ENCODE peak calls at places on chromosome 3, in six cellular contexts. U is right atrium auricular region; X is GM04504; C is stimulated activated CD4-positive, alpha-beta T cell treated with anti-CD3 and anti-CD28 coated beads, Interleukin-2, amount 100 ng/mL, for 48 hours; D is stimulated activated CD8-positive, alpha-beta memory T cell treated with anti-CD3 and anti-CD28 coated beads, Interleukin-15, amount 100 ng/mL, for 4 hours; R is ovary. O is an unnamed sample.

GRCh38 chr3:132325634-132326033 is 8.4 kb downstream of the ACP3 start:
- DNase-seq in U (no peak), X (no peak), C (no peak), D (no peak), R (no peak), O (no peak)

GRCh38 chr3:171023566-171023965 is 3.0 kb downstream of the SLC2A2 start:
- DNase-seq in U (no peak), X (no peak), C (no peak), D (no peak), R (no peak), O (no peak)

GRCh38 chr3:166013073-166013679 is 176.0 kb upstream of the BCHE start:
- DNase-seq in U (no peak), X (peak), C (no peak), D (no peak), R (no peak), O (no peak)

GRCh38 chr3:47424434-47425382 is 43.9 kb downstream of the PTPN23 start:
- DNase-seq in U (no peak), X (no peak), C (no peak), D (no peak), R (no peak), O (no peak)

GRCh38 chr3:69181592-69182211 is 59.3 kb upstream of the LMOD3 start:
- DNase-seq in U (no peak), X (no peak), C (no peak), D (no peak), R (no peak), O (no peak)

GRCh38 chr3:170410428-170411029 is 8.1 kb upstream of the CLDN11 start:
- DNase-seq in U (no peak), X (no peak), C (no peak), D (no peak), R (no peak), O (no peak)

GRCh38 chr3:129486057-129487035 is 42.1 kb upstream of the RHO start:
- DNase-seq in U (no peak), X (peak), C (no peak), D (no peak), R (no peak), O (no peak)

GRCh38 chr3:51715231-51716058 is 8.6 kb downstream of the GRM2 start:
- DNase-seq in U (no peak), X (no peak), C (no peak), D (no peak), R (no peak), O (no peak)

GRCh38 chr3:5677560-5677959 is 490.1 kb downstream of the EDEM1 start:
- DNase-seq in U (no peak), X (no peak), C (no peak), D (no peak), R (no peak), O (no peak)

GRCh38 chr3:54294214-54294613 is 171.9 kb downstream of the CACNA2D3 start:
- DNase-seq in U (no peak), X (no peak), C (no peak), D (no peak), R (no peak), O (no peak)

GRCh38 chr3:170553788-170554620 is 31.9 kb downstream of the SLC7A14 start:
- DNase-seq in U (no peak), X (no peak), C (no peak), D (no peak), R (no peak), O (no peak)

GRCh38 chr3:186783731-186784515 is 546 bp downstream of the EIF4A2 start:
- DNase-seq in U (peak), X (peak), C (peak), D (peak), R (peak), O (peak)

GRCh38 chr3:156483426-156483825 is 71.5 kb downstream of the SSR3 start:
- DNase-seq in U (no peak), X (peak), C (no peak), D (no peak), R (no peak), O (no peak)

GRCh38 chr3:194064380-194065118 is 71.4 kb upstream of the HES1 start:
- DNase-seq in U (no peak), X (no peak), C (no peak), D (no peak), R (no peak), O (no peak)

GRCh38 chr3:136802481-136802996 is 16.4 kb upstream of the SLC35G2 start:
- DNase-seq in U (no peak), X (no peak), C (no peak), D (no peak), R (no peak), O (no peak)

GRCh38 chr3:194404365-194405140 is 5.5 kb upstream of the GP5 start:
- DNase-seq in U (no peak), X (no peak), C (no peak), D (no peak), R (peak), O (no peak)

GRCh38 chr3:117355566-117355965 is 646.0 kb downstream of the TUSC7 start:
- DNase-seq in U (no peak), X (no peak), C (no peak), D (no peak), R (no peak), O (no peak)

GRCh38 chr3:114452176-114452744 is 158.4 kb downstream of the TIGIT start:
- DNase-seq in U (no peak), X (no peak), C (no peak), D (no peak), R (no peak), O (no peak)

GRCh38 chr3:4825572-4826236 is 153.5 kb upstream of the BHLHE40 start:
- DNase-seq in U (no peak), X (no peak), C (no peak), D (no peak), R (no peak), O (no peak)

GRCh38 chr3:71218508-71218907 is 365.0 kb downstream of the FOXP1 start:
- DNase-seq in U (no peak), X (no peak), C (no peak), D (no peak), R (no peak), O (no peak)

GRCh38 chr3:169509359-169509758 is 154.2 kb downstream of the MECOM start:
- DNase-seq in U (no peak), X (no peak), C (no peak), D (no peak), R (no peak), O (no peak)

GRCh38 chr3:16183082-16183481 is 8.6 kb downstream of the GALNT15 start:
- DNase-seq in U (no peak), X (no peak), C (no peak), D (no peak), R (no peak), O (no peak)

O was measured in activated gamma-delta T cell.